ENCODE peak calls at places on chromosomes 6 and 20, in five cellular contexts. J, F, C, Z and A are unnamed samples.

GRCh38 chr6:64930664-64931063 is 776.4 kb downstream of the EYS start:
- DNase-seq in Z (no peak), J (no peak), F (no peak), C (no peak), A (no peak)

GRCh38 chr6:119672725-119673124 is 323.2 kb upstream of the MAN1A1 start:
- DNase-seq in F (no peak), C (no peak), J (no peak), Z (peak; percentile 23), A (no peak)

GRCh38 chr6:153131037-153131981 is at the start of gene RGS17:
- DNase-seq in J (peak; percentile 59), Z (peak; percentile 53), C (peak; percentile 82), F (peak; percentile 38), A (peak; percentile 73)

GRCh38 chr6:136593748-136594490 is 43.7 kb upstream of the MAP7 start:
- DNase-seq in F (no peak), C (no peak), J (no peak), Z (no peak), A (no peak)

GRCh38 chr6:79506251-79506650 is 31.0 kb downstream of the LCA5 start:
- DNase-seq in J (no peak), Z (no peak), C (no peak), F (no peak), A (no peak)

GRCh38 chr6:99219788-99220187 is 129.7 kb downstream of the FAXC start:
- DNase-seq in J (no peak), F (no peak), Z (peak; percentile 67), C (no peak), A (peak; percentile 15)

GRCh38 chr6:105993769-105994521 is 92.2 kb upstream of the PRDM1 start:
- DNase-seq in Z (no peak), C (peak; percentile 88), J (peak; percentile 13), F (no peak), A (peak; percentile 20)

GRCh38 chr20:43842126-43843020 is 72.3 kb upstream of the TOX2 start:
- DNase-seq in Z (no peak), C (no peak), J (no peak), F (no peak), A (no peak)

GRCh38 chr6:37663016-37663810 is 34.5 kb downstream of the MDGA1 start:
- DNase-seq in C (no peak), J (no peak), F (no peak), Z (no peak), A (no peak)

GRCh38 chr20:33158637-33159385 is 9.1 kb upstream of the BPIFA2 start:
- DNase-seq in C (no peak), Z (no peak), F (no peak), J (no peak), A (no peak)

GRCh38 chr6:153003294-153003645 is 761 bp upstream of the MTRF1L start:
- DNase-seq in F (no peak), J (peak; percentile 5), C (no peak), Z (no peak), A (no peak)

GRCh38 chr6:102381203-102381602 is 987.7 kb downstream of the GRIK2 start:
- DNase-seq in F (no peak), C (no peak), Z (no peak), J (no peak), A (no peak)

GRCh38 chr6:105624055-105624454 is 221.2 kb upstream of the PREP start:
- DNase-seq in C (no peak), F (no peak), J (no peak), Z (no peak), A (no peak)

GRCh38 chr6:34243131-34243771 is 5.6 kb downstream of the SMIM29 start:
- DNase-seq in F (no peak), C (no peak), Z (no peak), J (no peak), A (no peak)

GRCh38 chr6:123508290-123508689 is 128.5 kb downstream of the TRDN start:
- DNase-seq in Z (no peak), F (no peak), C (no peak), J (no peak), A (no peak)

GRCh38 chr6:123503619-123504018 is 133.1 kb downstream of the TRDN start:
- DNase-seq in J (no peak), C (no peak), F (no peak), Z (no peak), A (no peak)

GRCh38 chr6:123507582-123507981 is 129.2 kb downstream of the TRDN start:
- DNase-seq in C (no peak), Z (no peak), F (no peak), J (no peak), A (no peak)

GRCh38 chr6:123509112-123509511 is 127.6 kb downstream of the TRDN start:
- DNase-seq in C (no peak), F (no peak), Z (no peak), J (no peak), A (no peak)
- H3K4me3 ChIP-seq in C (no peak overlapping the region), F (no peak overlapping the region), Z (no peak overlapping the region), J (no peak overlapping the region), A (no peak overlapping the region)

GRCh38 chr6:3337521-3338350 is 79.0 kb downstream of the PSMG4 start:
- DNase-seq in F (no peak), C (no peak), J (no peak), Z (no peak), A (no peak)

GRCh38 chr6:3336066-3336786 is 77.5 kb downstream of the PSMG4 start:
- DNase-seq in F (no peak), C (no peak), J (no peak), Z (no peak), A (no peak)

GRCh38 chr6:3335169-3335568 is 76.4 kb downstream of the PSMG4 start:
- DNase-seq in F (no peak), C (no peak), J (no peak), Z (no peak), A (no peak)

GRCh38 chr6:3334579-3334978 is 75.8 kb downstream of the PSMG4 start:
- DNase-seq in Z (no peak), J (no peak), F (peak; percentile 46), C (peak; percentile 51), A (peak; percentile 79)

DNA sequence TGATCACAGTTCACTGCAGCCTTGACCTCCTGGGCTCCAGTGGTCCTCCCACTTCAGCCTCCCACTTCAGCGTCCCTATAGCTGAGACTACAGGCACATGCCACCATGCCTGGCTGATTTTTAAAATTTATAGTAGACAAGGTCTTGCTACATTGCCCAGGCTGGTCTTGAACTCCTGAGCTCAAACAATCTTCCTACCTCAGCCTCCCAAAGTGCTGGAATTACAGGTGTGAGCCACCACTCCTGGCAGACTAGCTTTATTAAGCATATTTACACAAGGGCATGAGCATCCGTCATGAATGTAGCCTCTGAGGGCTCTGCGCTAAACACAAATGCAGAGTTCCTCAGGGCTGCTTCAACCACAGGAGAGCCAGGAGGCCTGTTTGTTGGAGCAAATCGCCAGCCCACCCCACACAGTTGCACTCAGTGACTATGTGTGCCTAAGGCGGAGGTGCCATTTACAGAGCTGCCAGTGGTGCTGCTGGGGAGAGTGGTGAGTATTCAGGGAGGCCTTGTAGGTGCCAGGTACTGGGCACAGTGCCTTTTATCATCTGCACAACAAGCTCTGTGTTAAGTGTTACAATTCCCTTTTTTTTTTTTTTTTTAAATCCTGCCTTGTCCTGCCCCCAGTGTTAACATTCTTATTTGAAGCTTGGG is 78.2 kb downstream of the PSMG4 start:
- DNase-seq in F (no peak), Z (no peak), J (no peak), C (no peak), A (no peak)
- H3K4me1 ChIP-seq in F (peaks cover 3% of the 10 kb centered on the region), Z (peaks cover 23% of the 10 kb centered on the region), J (peaks cover 14% of the 10 kb centered on the region), C (peaks cover 5% of the 10 kb centered on the region), A (peaks cover 36% of the 10 kb centered on the region)

GRCh38 chr6:166008441-166009369 is 158.9 kb downstream of the TBXT start:
- DNase-seq in J (peak; percentile 30), F (no peak), C (no peak), Z (no peak), A (no peak)
- H3K4me3 ChIP-seq in J (peak overlapping the region; percentile 51), F (no peak overlapping the region), C (no peak overlapping the region), Z (peak overlapping the region; percentile 44), A (peak overlapping the region; percentile 5)

GRCh38 chr6:111662192-111662793 is 56.6 kb upstream of the TRAF3IP2 start:
- DNase-seq in Z (no peak), C (no peak), F (no peak), J (no peak), A (no peak)

GRCh38 chr6:111663232-111663631 is 57.6 kb upstream of the TRAF3IP2 start:
- DNase-seq in F (no peak), J (no peak), Z (no peak), C (no peak), A (peak; percentile 45)

GRCh38 chr6:111661541-111662041 is 55.9 kb upstream of the TRAF3IP2 start:
- DNase-seq in Z (peak; percentile 27), F (peak; percentile 49), C (no peak), J (no peak), A (peak; percentile 70)

GRCh38 chr6:111663692-111664564 is 58.2 kb upstream of the TRAF3IP2 start:
- DNase-seq in J (peak; percentile 77), Z (peak; percentile 44), C (no peak), F (no peak), A (peak; percentile 24)

DNA sequence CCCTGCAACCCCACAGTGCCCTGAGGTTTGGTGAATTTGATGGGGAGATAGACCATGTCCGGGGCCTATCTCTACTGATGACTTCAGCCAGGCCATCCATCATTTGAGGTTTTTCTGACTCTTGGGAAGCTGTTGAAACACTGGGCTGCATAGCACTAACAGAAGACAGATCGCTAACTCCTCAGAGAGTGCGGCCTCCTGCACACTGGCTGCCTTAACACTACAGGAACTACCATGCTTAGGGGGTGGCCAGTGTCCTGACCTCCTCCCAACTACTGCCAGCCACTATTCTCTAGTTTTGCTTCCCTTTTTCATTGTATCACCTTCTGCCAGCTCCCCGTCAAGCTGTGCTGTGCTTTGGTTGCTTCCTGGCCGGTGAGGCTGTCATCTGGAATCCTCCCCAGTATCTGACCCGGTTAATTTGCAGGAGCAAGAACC is 57.1 kb upstream of the TRAF3IP2 start:
- DNase-seq in Z (no peak), J (no peak), F (peak; percentile 48), C (no peak), A (no peak)
- H3K4me1 ChIP-seq in Z (peaks cover 33% of the 10 kb centered on the region), J (peaks cover 36% of the 10 kb centered on the region), F (peaks cover 25% of the 10 kb centered on the region), C (no peaks in the 10 kb centered on the region), A (peaks cover 47% of the 10 kb centered on the region)

GRCh38 chr6:45533394-45533793 is 155.7 kb upstream of the SUPT3H start:
- DNase-seq in F (no peak), C (no peak), Z (no peak), J (no peak), A (no peak)

GRCh38 chr6:45531999-45532605 is 154.4 kb upstream of the SUPT3H start:
- DNase-seq in C (no peak), F (no peak), Z (no peak), J (no peak), A (no peak)

GRCh38 chr6:45535933-45536332 is 158.2 kb upstream of the SUPT3H start:
- DNase-seq in J (no peak), C (no peak), Z (no peak), F (peak; percentile 62), A (no peak)

GRCh38 chr6:45537539-45537938 is 159.8 kb upstream of the SUPT3H start:
- DNase-seq in Z (no peak), C (no peak), J (no peak), F (no peak), A (no peak)

DNA sequence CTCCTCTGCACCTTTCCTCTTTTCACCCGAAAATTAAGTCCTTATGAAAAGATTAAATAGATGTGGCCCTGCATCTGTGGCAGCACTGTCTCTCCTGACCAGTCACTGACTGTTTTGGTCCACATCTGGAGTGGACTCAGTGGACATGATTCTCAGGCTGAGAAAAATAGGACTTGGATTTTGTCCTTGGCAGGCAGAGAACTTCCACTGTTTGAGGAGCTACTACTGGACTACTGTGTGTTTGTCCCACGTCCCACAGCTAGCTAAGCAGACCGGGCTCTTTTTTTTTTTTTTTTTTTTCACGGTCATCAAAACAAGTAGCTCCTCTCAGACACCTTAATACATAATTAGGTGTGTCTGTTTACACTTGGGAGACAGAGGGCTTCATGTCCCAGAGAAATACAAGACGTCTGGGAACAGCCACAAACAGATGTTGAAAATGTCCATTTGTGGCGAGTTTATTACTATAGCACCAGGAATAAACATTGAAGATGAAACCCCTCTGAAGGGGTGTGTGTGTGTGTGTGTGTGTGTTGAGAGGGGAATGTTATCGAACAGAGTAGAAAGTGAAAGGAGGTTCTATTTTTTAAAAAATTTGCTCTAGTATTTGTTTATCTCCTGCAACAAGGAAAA is 155.0 kb upstream of the SUPT3H start:
- DNase-seq in F (no peak), C (no peak), Z (no peak), J (no peak), A (no peak)
- H3K4me3 ChIP-seq in F (no peak overlapping the region), C (no peak overlapping the region), Z (no peak overlapping the region), J (peak overlapping the region; percentile 25), A (peak overlapping the region; percentile 5)